ENCODE peak calls at places on chromosomes 5 and 9, in nine cellular contexts. P is stomach, S is GM12878, K is ovary, Q is transverse colon, R is SK-N-SH, N is sigmoid colon, L is A549, G is upper lobe of left lung. C is an unnamed sample. For H3K4me1, the result is how much of the 10 kb centered on the place peaks cover.

GRCh38 chr9:96084289-96084688 is 208.8 kb downstream of the ERCC6L2 start:
- DNase-seq in P (no peak), S (no peak), K (no peak), Q (no peak), R (peak), N (no peak), L (no peak), G (no peak), C (no peak)

GRCh38 chr9:129570450-129571297 is 50.2 kb downstream of the C9orf50 start:
- DNase-seq in P (peak), S (no peak), K (peak), Q (peak), R (no peak), N (peak), L (peak), G (no peak), C (peak)

GRCh38 chr5:53027913-53028312 is 38.8 kb downstream of the ITGA2 start:
- DNase-seq in P (peak), S (no peak), K (no peak), Q (no peak), R (no peak), N (no peak), L (peak), G (no peak), C (no peak)

GRCh38 chr5:135041726-135042125 is 7.7 kb upstream of the PITX1 start:
- DNase-seq in P (no peak), S (no peak), K (no peak), Q (no peak), R (no peak), N (no peak), L (no peak), G (no peak), C (no peak)

GRCh38 chr5:124902097-124902821 is 155.8 kb upstream of the ZNF608 start:
- DNase-seq in P (no peak), S (peak), K (no peak), Q (no peak), R (no peak), N (no peak), L (no peak), G (no peak), C (no peak)

GRCh38 chr9:624935-625505 is 216.5 kb upstream of the DMRT1 start:
- DNase-seq in P (no peak), S (no peak), K (no peak), Q (no peak), R (no peak), N (no peak), L (no peak), G (no peak), C (no peak)

GRCh38 chr5:95841914-95842812 is 19.6 kb upstream of the GLRX start:
- DNase-seq in P (peak), S (no peak), K (no peak), Q (peak), R (no peak), N (peak), L (peak), G (no peak), C (no peak)

GRCh38 chr5:2916076-2916682 is 164.7 kb upstream of the IRX2 start:
- DNase-seq in P (no peak), S (no peak), K (no peak), Q (no peak), R (no peak), N (no peak), L (no peak), G (no peak), C (no peak)

GRCh38 chr9:107929439-107929838 is 439.9 kb upstream of the KLF4 start:
- DNase-seq in P (peak), S (no peak), K (peak), Q (peak), R (no peak), N (peak), L (no peak), G (no peak), C (peak)

GRCh38 chr5:90387508-90387907 is 22.0 kb downstream of the CETN3 start:
- DNase-seq in P (no peak), S (no peak), K (no peak), Q (no peak), R (no peak), N (no peak), L (no peak), G (no peak), C (no peak)

GRCh38 chr9:92292338-92293074 is 991 bp downstream of the IARS1 start:
- DNase-seq in P (no peak), S (no peak), K (no peak), Q (no peak), R (peak), N (no peak), L (peak), G (no peak), C (no peak)

GRCh38 chr9:121550041-121550440 is 50.4 kb upstream of the GGTA1 start:
- DNase-seq in P (no peak), S (no peak), K (no peak), Q (no peak), R (no peak), N (no peak), L (no peak), G (no peak), C (no peak)

GRCh38 chr5:149801307-149801985 is 71.3 kb downstream of the PPARGC1B start:
- DNase-seq in P (no peak), S (no peak), K (no peak), Q (no peak), R (no peak), N (no peak), L (no peak), G (no peak), C (no peak)

GRCh38 chr9:24801344-24801743 is 255.6 kb upstream of the IZUMO3 start:
- DNase-seq in P (no peak), S (no peak), K (no peak), Q (no peak), R (no peak), N (no peak), L (no peak), G (no peak), C (no peak)

GRCh38 chr5:150648294-150649107 is 8.0 kb downstream of the SYNPO start:
- DNase-seq in P (no peak), S (no peak), K (peak), Q (no peak), R (no peak), N (no peak), L (no peak), G (no peak), C (no peak)

GRCh38 chr9:134630393-134630790 is 11.2 kb upstream of the COL5A1 start:
- DNase-seq in P (no peak), S (no peak), K (peak), Q (no peak), R (no peak), N (peak), L (no peak), G (peak), C (no peak)

GRCh38 chr5:168301593-168302388 is 10.3 kb downstream of the WWC1 start:
- DNase-seq in P (peak), S (no peak), K (no peak), Q (peak), R (no peak), N (no peak), L (peak), G (no peak), C (no peak)

GRCh38 chr5:174355208-174355612 is 309.7 kb downstream of the NSG2 start:
- DNase-seq in P (no peak), S (no peak), K (no peak), Q (no peak), R (no peak), N (no peak), L (peak), G (no peak), C (peak)

GRCh38 chr9:14170973-14171596 is 142.9 kb downstream of the NFIB start:
- DNase-seq in P (no peak), S (no peak), K (no peak), Q (no peak), R (no peak), N (no peak), L (peak), G (no peak), C (no peak)

GRCh38 chr5:111296570-111296969 is 72.4 kb downstream of the CAMK4 start:
- DNase-seq in P (no peak), S (no peak), K (no peak), Q (no peak), R (peak), N (no peak), L (no peak), G (no peak), C (no peak)

GRCh38 chr5:57277085-57277484 is 103.2 kb downstream of the GPBP1 start:
- DNase-seq in P (no peak), S (no peak), K (no peak), Q (no peak), R (peak), N (no peak), L (peak), G (no peak), C (no peak)

GRCh38 chr9:127965953-127966352 is 14.8 kb downstream of the EEIG1 start:
- DNase-seq in P (no peak), S (no peak), K (no peak), Q (no peak), R (peak), N (no peak), L (no peak), G (no peak), C (no peak)
- H3K4me1 ChIP-seq in P (half or more), S (under half), K (half or more), Q (half or more), R (half or more), N (half or more), L (half or more), G (half or more), C (half or more)

GRCh38 chr9:79134654-79135053 is 437.1 kb upstream of the TLE4 start:
- DNase-seq in P (no peak), S (no peak), K (no peak), Q (no peak), R (no peak), N (no peak), L (peak), G (no peak), C (no peak)
- TF ChIP-seq CTCF in P (no peak), S (no peak), K (no peak), Q (no peak), R (peak), N (no peak), L (no peak), G (no peak), C (no peak)

GRCh38 chr9:21657966-21658667 is 144.3 kb upstream of the MTAP start:
- DNase-seq in P (no peak), S (no peak), K (no peak), Q (no peak), R (no peak), N (no peak), L (no peak), G (no peak), C (no peak)

GRCh38 chr9:21656776-21657637 is 145.4 kb upstream of the MTAP start:
- DNase-seq in P (no peak), S (no peak), K (no peak), Q (no peak), R (no peak), N (no peak), L (no peak), G (no peak), C (no peak)

GRCh38 chr9:21653091-21653490 is 149.3 kb upstream of the MTAP start:
- DNase-seq in P (no peak), S (no peak), K (no peak), Q (no peak), R (no peak), N (no peak), L (no peak), G (no peak), C (no peak)

GRCh38 chr9:21653589-21653988 is 148.8 kb upstream of the MTAP start:
- DNase-seq in P (no peak), S (no peak), K (no peak), Q (no peak), R (no peak), N (no peak), L (no peak), G (no peak), C (no peak)
- TF ChIP-seq EP300 in P (no peak), S (no peak), K (no peak), Q (no peak), R (no peak), N (no peak), L (no peak), G (no peak), C (no peak)

GRCh38 chr9:37002413-37003217 is 31.5 kb downstream of the PAX5 start:
- DNase-seq in P (no peak), S (no peak), K (no peak), Q (no peak), R (no peak), N (no peak), L (no peak), G (peak), C (no peak)
- H3K4me1 ChIP-seq in P (under half), S (half or more), K (under half), Q (under half), R (under half), N (under half), L (under half), G (under half), C (under half)

GRCh38 chr9:100052375-100052774 is 46.4 kb downstream of the ERP44 start:
- DNase-seq in P (no peak), S (no peak), K (no peak), Q (no peak), R (no peak), N (no peak), L (no peak), G (no peak), C (no peak)

DNA sequence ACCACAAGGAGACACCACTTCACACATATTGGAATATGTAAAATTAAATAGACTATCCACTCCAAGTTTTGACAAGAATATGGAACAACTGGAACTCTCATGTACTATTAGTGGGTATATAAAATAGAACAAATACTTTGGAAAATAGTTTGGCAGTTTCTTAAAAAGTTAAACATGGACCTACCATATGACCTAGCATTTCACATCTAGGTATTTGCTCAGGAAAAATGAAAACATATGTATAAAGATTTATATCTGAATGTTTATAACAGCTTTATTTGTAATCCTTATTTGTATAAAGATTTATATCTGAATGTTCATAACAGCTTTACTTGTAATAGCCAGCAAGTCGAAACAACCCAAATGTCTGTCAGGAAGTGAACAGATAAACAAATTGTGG is 49.2 kb downstream of the ERP44 start:
- DNase-seq in P (no peak), S (no peak), K (no peak), Q (no peak), R (no peak), N (no peak), L (no peak), G (no peak), C (no peak)
- TF ChIP-seq CTCF in P (no peak), S (no peak), K (no peak), Q (no peak), R (no peak), N (no peak), L (no peak), G (no peak), C (no peak)

GRCh38 chr5:99646011-99646647 is 717.3 kb upstream of the CHD1 start:
- DNase-seq in P (no peak), S (no peak), K (no peak), Q (no peak), R (no peak), N (no peak), L (no peak), G (no peak), C (no peak)
- TF ChIP-seq EP300 in P (no peak), S (no peak), K (no peak), Q (no peak), R (no peak), N (no peak), L (no peak), G (no peak), C (no peak)